ENCODE peak calls at places on chromosome 12, in four cellular contexts. P is lower leg skin, Y is activated T-cell treated with anti-CD3 and anti-CD28 coated beads for 1 hour, E is NCI-H2081. A is an unnamed sample.

GRCh38 chr12:124374567-124374966 is 79.7 kb downstream of the RFLNA start:
- DNase-seq in P (no peak), Y (no peak), E (no peak), A (no peak)

GRCh38 chr12:88743946-88744685 is 163.8 kb upstream of the KITLG start:
- DNase-seq in P (no peak), Y (no peak), E (no peak), A (no peak)

GRCh38 chr12:51199546-51199945 is 18.3 kb downstream of the POU6F1 start:
- DNase-seq in P (no peak), Y (no peak), E (no peak), A (no peak)

GRCh38 chr12:873954-874353 is 75.5 kb downstream of the RAD52 start:
- DNase-seq in P (no peak), Y (no peak), E (no peak), A (peak)

GRCh38 chr12:11446372-11446771 is 51.0 kb upstream of the PRB2 start:
- DNase-seq in P (no peak), Y (no peak), E (no peak), A (peak)

GRCh38 chr12:52519826-52520662 is at the start of gene KRT5:
- DNase-seq in P (peak), Y (no peak), E (no peak), A (peak)

GRCh38 chr12:53602176-53602942 is 23.8 kb downstream of the ATF7 start:
- DNase-seq in P (no peak), Y (no peak), E (no peak), A (no peak)

GRCh38 chr12:55051197-55051920 is 31.6 kb downstream of the NEUROD4 start:
- DNase-seq in P (no peak), Y (no peak), E (no peak), A (no peak)

GRCh38 chr12:13101854-13102375 is 1.6 kb downstream of the GSG1 start:
- DNase-seq in P (no peak), Y (no peak), E (peak), A (peak)

GRCh38 chr12:12486661-12487240 is 75.9 kb downstream of the DUSP16 start:
- DNase-seq in P (no peak), Y (no peak), E (no peak), A (no peak)

GRCh38 chr12:24948816-24949722 is at the start of gene BCAT1:
- DNase-seq in P (peak), Y (no peak), E (peak), A (peak)

GRCh38 chr12:130873825-130874224 is 2.0 kb downstream of the RAN start:
- DNase-seq in P (no peak), Y (no peak), E (no peak), A (no peak)